ENCODE peak calls at places on chromosomes 13 and 19, in four cellular contexts. One of them, this sample, is unnamed.

GRCh38 chr13:102825921-102826706 is 19.7 kb upstream of the ERCC5 start:
- DNase-seq in heart right ventricle: no peak
- DNase-seq in right atrium auricular region: no peak
- DNase-seq in tibial nerve: no peak
- DNase-seq in this sample: no peak

GRCh38 chr19:3010871-3011270 is 18.2 kb downstream of the TLE2 start:
- DNase-seq in heart right ventricle: no peak
- DNase-seq in right atrium auricular region: no peak
- DNase-seq in tibial nerve: no peak
- DNase-seq in this sample: no peak

GRCh38 chr13:109670776-109671175 is 115.6 kb downstream of the IRS2 start:
- DNase-seq in heart right ventricle: no peak
- DNase-seq in right atrium auricular region: no peak
- DNase-seq in tibial nerve: no peak
- DNase-seq in this sample: no peak

GRCh38 chr19:57506163-57506562 is 6.4 kb downstream of the ZNF773 start:
- DNase-seq in heart right ventricle: no peak
- DNase-seq in right atrium auricular region: no peak
- DNase-seq in tibial nerve: no peak
- DNase-seq in this sample: no peak

GRCh38 chr13:71864094-71864980 is 2.7 kb downstream of the DACH1 start:
- DNase-seq in heart right ventricle: peak
- DNase-seq in right atrium auricular region: no peak
- DNase-seq in tibial nerve: no peak
- DNase-seq in this sample: peak

GRCh38 chr19:28021316-28022185 is 1191.4 kb downstream of the UQCRFS1 start:
- DNase-seq in heart right ventricle: no peak
- DNase-seq in right atrium auricular region: no peak
- DNase-seq in tibial nerve: no peak
- DNase-seq in this sample: no peak

GRCh38 chr19:34041922-34042521 is 130.3 kb upstream of the LSM14A start:
- DNase-seq in heart right ventricle: peak
- DNase-seq in right atrium auricular region: peak
- DNase-seq in tibial nerve: peak
- DNase-seq in this sample: peak

GRCh38 chr13:113013303-113013702 is 44.3 kb downstream of the MCF2L start:
- DNase-seq in heart right ventricle: no peak
- DNase-seq in right atrium auricular region: no peak
- DNase-seq in tibial nerve: no peak
- DNase-seq in this sample: no peak

GRCh38 chr13:103795892-103796478 is 729.8 kb upstream of the SLC10A2 start:
- DNase-seq in heart right ventricle: no peak
- DNase-seq in right atrium auricular region: no peak
- DNase-seq in tibial nerve: no peak
- DNase-seq in this sample: no peak

GRCh38 chr13:97224544-97225324 is 2.6 kb downstream of the MBNL2 start:
- DNase-seq in heart right ventricle: no peak
- DNase-seq in right atrium auricular region: no peak
- DNase-seq in tibial nerve: no peak
- DNase-seq in this sample: no peak

GRCh38 chr19:58519087-58519354 is 589 bp downstream of the ZBTB45 start:
- DNase-seq in heart right ventricle: peak
- DNase-seq in right atrium auricular region: peak
- DNase-seq in tibial nerve: peak
- DNase-seq in this sample: peak

GRCh38 chr19:55536366-55536765 is 567 bp downstream of the SBK2 start:
- DNase-seq in heart right ventricle: no peak
- DNase-seq in right atrium auricular region: no peak
- DNase-seq in tibial nerve: no peak
- DNase-seq in this sample: no peak

GRCh38 chr19:55535579-55536350 is 1.2 kb downstream of the SBK2 start:
- DNase-seq in heart right ventricle: no peak
- DNase-seq in right atrium auricular region: no peak
- DNase-seq in tibial nerve: no peak
- DNase-seq in this sample: no peak

GRCh38 chr19:55538132-55538531 is 1.2 kb upstream of the SBK2 start:
- DNase-seq in heart right ventricle: no peak
- DNase-seq in right atrium auricular region: no peak
- DNase-seq in tibial nerve: no peak
- DNase-seq in this sample: no peak

GRCh38 chr19:55537741-55538111 is 793 bp upstream of the SBK2 start:
- DNase-seq in heart right ventricle: no peak
- DNase-seq in right atrium auricular region: no peak
- DNase-seq in tibial nerve: no peak
- DNase-seq in this sample: no peak

GRCh38 chr19:55536951-55537740 is at the start of gene SBK2:
- DNase-seq in heart right ventricle: no peak
- DNase-seq in right atrium auricular region: no peak
- DNase-seq in tibial nerve: no peak
- DNase-seq in this sample: peak
- TF ChIP-seq CTCF in heart right ventricle: no peak
- TF ChIP-seq CTCF in right atrium auricular region: peak
- TF ChIP-seq CTCF in tibial nerve: no peak
- TF ChIP-seq CTCF in this sample: peak

DNA sequence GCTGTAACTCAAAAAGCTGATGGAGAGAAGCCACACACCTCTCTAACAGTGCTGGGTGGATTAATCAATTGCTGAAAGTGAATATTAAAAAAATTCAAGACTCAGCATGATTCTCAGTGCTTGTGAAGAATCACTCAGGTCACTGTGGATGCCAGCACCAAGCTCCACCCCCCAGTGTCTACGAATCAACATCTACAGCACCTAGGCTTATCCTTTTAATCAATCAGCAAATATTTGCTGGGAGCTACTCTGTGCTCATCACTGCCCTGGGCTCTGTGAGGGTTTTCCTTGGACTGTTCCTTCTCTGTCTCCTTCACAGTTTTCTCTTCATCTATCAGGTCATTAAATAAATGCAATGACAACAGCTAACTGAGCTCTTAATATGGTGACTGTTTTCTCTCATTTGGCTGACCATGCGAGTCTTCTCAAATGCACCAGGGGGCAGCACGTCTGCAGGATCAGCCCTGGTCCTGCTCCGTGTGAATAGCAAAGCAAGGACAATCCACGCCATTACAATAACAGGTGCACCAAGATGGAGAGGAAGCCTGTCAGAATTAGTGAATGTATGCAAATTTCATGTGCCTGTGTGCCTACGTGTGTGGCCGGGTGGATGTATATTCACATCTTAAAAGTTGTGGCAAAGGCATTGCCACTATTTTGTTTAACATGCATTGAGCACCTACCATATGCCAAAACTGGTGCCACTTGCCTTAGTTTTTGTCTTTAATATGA is 14.6 kb upstream of the C13orf42 start:
- DNase-seq in heart right ventricle: peak
- DNase-seq in right atrium auricular region: no peak
- DNase-seq in tibial nerve: no peak
- DNase-seq in this sample: peak
- TF ChIP-seq CTCF in heart right ventricle: peak
- TF ChIP-seq CTCF in right atrium auricular region: peak
- TF ChIP-seq CTCF in tibial nerve: peak
- TF ChIP-seq CTCF in this sample: peak

GRCh38 chr19:11087870-11088507 is 1.3 kb upstream of the LDLR start:
- DNase-seq in heart right ventricle: no peak
- DNase-seq in right atrium auricular region: no peak
- DNase-seq in tibial nerve: no peak
- DNase-seq in this sample: no peak

GRCh38 chr19:11091343-11092153 is 2.3 kb downstream of the LDLR start:
- DNase-seq in heart right ventricle: no peak
- DNase-seq in right atrium auricular region: peak
- DNase-seq in tibial nerve: peak
- DNase-seq in this sample: no peak

GRCh38 chr19:11088508-11089253 is 582 bp upstream of the LDLR start:
- DNase-seq in heart right ventricle: no peak
- DNase-seq in right atrium auricular region: no peak
- DNase-seq in tibial nerve: peak
- DNase-seq in this sample: no peak

GRCh38 chr19:11090264-11091032 is 1.2 kb downstream of the LDLR start:
- DNase-seq in heart right ventricle: peak
- DNase-seq in right atrium auricular region: peak
- DNase-seq in tibial nerve: peak
- DNase-seq in this sample: peak

DNA sequence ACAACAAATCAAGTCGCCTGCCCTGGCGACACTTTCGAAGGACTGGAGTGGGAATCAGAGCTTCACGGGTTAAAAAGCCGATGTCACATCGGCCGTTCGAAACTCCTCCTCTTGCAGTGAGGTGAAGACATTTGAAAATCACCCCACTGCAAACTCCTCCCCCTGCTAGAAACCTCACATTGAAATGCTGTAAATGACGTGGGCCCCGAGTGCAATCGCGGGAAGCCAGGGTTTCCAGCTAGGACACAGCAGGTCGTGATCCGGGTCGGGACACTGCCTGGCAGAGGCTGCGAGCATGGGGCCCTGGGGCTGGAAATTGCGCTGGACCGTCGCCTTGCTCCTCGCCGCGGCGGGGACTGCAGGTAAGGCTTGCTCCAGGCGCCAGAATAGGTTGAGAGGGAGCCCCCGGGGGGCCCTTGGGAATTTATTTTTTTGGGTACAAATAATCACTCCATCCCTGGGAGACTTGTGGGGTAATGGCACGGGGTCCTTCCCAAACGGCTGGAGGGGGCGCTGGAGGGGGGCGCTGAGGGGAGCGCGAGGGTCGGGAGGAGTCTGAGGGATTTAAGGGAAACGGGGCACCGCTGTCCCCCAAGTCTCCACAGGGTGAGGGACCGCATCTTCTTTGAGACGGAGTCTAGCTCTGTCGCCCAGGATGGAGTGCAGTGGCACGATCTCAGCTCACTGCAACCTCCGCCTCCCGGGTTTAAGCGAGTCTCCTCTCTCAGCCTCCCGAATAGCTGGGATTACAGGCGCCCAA is at the start of gene LDLR:
- DNase-seq in heart right ventricle: peak
- DNase-seq in right atrium auricular region: peak
- DNase-seq in tibial nerve: peak
- DNase-seq in this sample: peak
- TF ChIP-seq CTCF in heart right ventricle: no peak
- TF ChIP-seq CTCF in right atrium auricular region: no peak
- TF ChIP-seq CTCF in tibial nerve: no peak
- TF ChIP-seq CTCF in this sample: no peak

GRCh38 chr13:50531917-50532899 is 311.3 kb downstream of the DLEU7 start:
- DNase-seq in heart right ventricle: no peak
- DNase-seq in right atrium auricular region: no peak
- DNase-seq in tibial nerve: no peak
- DNase-seq in this sample: no peak
- TF ChIP-seq CTCF in heart right ventricle: peak
- TF ChIP-seq CTCF in right atrium auricular region: peak
- TF ChIP-seq CTCF in tibial nerve: peak
- TF ChIP-seq CTCF in this sample: peak

DNA sequence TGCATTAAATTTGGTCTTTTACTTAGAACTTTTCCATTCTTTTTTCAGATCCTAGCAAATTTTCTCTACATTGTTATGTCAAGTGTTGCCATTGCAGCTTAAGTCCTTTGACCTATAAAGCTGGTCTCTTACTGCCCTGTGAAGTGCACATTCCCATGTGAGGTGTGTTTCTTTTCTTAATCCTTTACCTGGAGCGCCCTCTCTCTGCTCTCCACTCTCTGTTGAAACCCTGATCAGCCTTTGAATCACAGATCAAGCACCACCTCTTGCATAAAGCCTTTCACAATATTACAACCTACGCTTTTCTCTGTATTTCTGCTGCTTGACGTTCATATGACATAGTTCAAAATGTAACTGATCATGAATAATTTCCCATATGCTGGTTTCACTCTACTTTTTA is 84.8 kb downstream of the PCDH17 start:
- DNase-seq in heart right ventricle: no peak
- DNase-seq in right atrium auricular region: no peak
- DNase-seq in tibial nerve: no peak
- DNase-seq in this sample: no peak
- TF ChIP-seq CTCF in heart right ventricle: no peak
- TF ChIP-seq CTCF in right atrium auricular region: no peak
- TF ChIP-seq CTCF in tibial nerve: no peak
- TF ChIP-seq CTCF in this sample: no peak

GRCh38 chr19:42345191-42345812 is 19.9 kb downstream of the MEGF8 start:
- DNase-seq in heart right ventricle: no peak
- DNase-seq in right atrium auricular region: no peak
- DNase-seq in tibial nerve: no peak
- DNase-seq in this sample: no peak

GRCh38 chr19:42348211-42348610 is 22.8 kb downstream of the MEGF8 start:
- DNase-seq in heart right ventricle: no peak
- DNase-seq in right atrium auricular region: no peak
- DNase-seq in tibial nerve: no peak
- DNase-seq in this sample: no peak

GRCh38 chr19:42344336-42344893 is 19.0 kb downstream of the MEGF8 start:
- DNase-seq in heart right ventricle: no peak
- DNase-seq in right atrium auricular region: no peak
- DNase-seq in tibial nerve: no peak
- DNase-seq in this sample: no peak

GRCh38 chr19:42343344-42344110 is 18.1 kb downstream of the MEGF8 start:
- DNase-seq in heart right ventricle: no peak
- DNase-seq in right atrium auricular region: no peak
- DNase-seq in tibial nerve: no peak
- DNase-seq in this sample: no peak
- TF ChIP-seq CTCF in heart right ventricle: no peak
- TF ChIP-seq CTCF in right atrium auricular region: no peak
- TF ChIP-seq CTCF in tibial nerve: no peak
- TF ChIP-seq CTCF in this sample: peak

GRCh38 chr19:862529-863304 is 3.3 kb downstream of the CFD start:
- DNase-seq in heart right ventricle: peak
- DNase-seq in right atrium auricular region: no peak
- DNase-seq in tibial nerve: peak
- DNase-seq in this sample: peak

GRCh38 chr19:861099-861755 is 1.8 kb downstream of the CFD start:
- DNase-seq in heart right ventricle: no peak
- DNase-seq in right atrium auricular region: no peak
- DNase-seq in tibial nerve: no peak
- DNase-seq in this sample: no peak

GRCh38 chr19:858868-859843 is at the start of gene CFD:
- DNase-seq in heart right ventricle: peak
- DNase-seq in right atrium auricular region: peak
- DNase-seq in tibial nerve: peak
- DNase-seq in this sample: no peak

GRCh38 chr19:861756-862528 is 2.5 kb downstream of the CFD start:
- DNase-seq in heart right ventricle: peak
- DNase-seq in right atrium auricular region: no peak
- DNase-seq in tibial nerve: no peak
- DNase-seq in this sample: peak

DNA sequence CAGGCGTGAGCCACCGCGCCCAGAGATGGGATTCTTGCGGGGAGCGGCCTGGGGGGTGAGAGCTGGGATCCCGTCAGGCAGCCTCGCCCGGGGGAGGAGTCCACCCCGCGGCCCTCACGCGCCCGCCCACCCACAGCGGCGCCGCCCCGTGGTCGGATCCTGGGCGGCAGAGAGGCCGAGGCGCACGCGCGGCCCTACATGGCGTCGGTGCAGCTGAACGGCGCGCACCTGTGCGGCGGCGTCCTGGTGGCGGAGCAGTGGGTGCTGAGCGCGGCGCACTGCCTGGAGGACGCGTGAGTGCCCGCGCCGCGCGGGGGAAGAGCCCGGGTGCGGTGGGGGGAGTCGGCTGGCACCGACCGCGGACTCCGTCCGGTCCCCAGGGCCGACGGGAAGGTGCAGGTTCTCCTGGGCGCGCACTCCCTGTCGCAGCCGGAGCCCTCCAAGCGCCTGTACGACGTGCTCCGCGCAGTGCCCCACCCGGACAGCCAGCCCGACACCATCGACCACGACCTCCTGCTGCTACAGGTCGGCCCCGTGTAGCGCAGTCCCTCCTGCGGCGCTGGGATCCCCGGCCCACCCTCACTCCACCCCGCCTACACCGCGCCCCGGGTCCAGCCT is 1.1 kb downstream of the CFD start:
- DNase-seq in heart right ventricle: peak
- DNase-seq in right atrium auricular region: peak
- DNase-seq in tibial nerve: peak
- DNase-seq in this sample: no peak
- TF ChIP-seq CTCF in heart right ventricle: no peak
- TF ChIP-seq CTCF in right atrium auricular region: peak
- TF ChIP-seq CTCF in tibial nerve: no peak
- TF ChIP-seq CTCF in this sample: no peak

This sample was measured in neural crest cell.